ENCODE peak calls at places on chromosome 11, in eight cellular contexts. T, V, C, E, K, N, X and H are unnamed samples.

GRCh38 chr11:113730887-113731726 is 25.0 kb upstream of the TMPRSS5 start:
- DNase-seq in V (peak), K (peak), T (peak), E (peak), X (no peak), N (no peak), C (peak), H (no peak)

GRCh38 chr11:8786933-8787332 is 104.3 kb downstream of the RPL27A start:
- DNase-seq in T (no peak), E (no peak), X (no peak), V (no peak), K (no peak), N (no peak), C (no peak), H (no peak)

GRCh38 chr11:71488086-71488967 is 35.3 kb downstream of the NADSYN1 start:
- DNase-seq in T (peak), X (no peak), N (no peak), C (no peak), K (peak), E (no peak), V (no peak), H (peak)

GRCh38 chr11:48169706-48170105 is 46.9 kb upstream of the OR4B1 start:
- DNase-seq in V (no peak), N (no peak), T (peak), K (peak), C (no peak), E (no peak), X (no peak), H (no peak)

GRCh38 chr11:58465690-58466089 is 23.7 kb upstream of the OR5B12 start:
- DNase-seq in N (no peak), V (no peak), E (no peak), T (no peak), X (no peak), C (no peak), K (no peak), H (no peak)

GRCh38 chr11:10906521-10906920 is 48.7 kb upstream of the ZBED5 start:
- DNase-seq in N (no peak), X (no peak), T (peak), V (no peak), C (no peak), E (no peak), K (no peak), H (no peak)

GRCh38 chr11:104858882-104859735 is 39.2 kb downstream of the CASP12 start:
- DNase-seq in K (no peak), X (no peak), T (no peak), N (no peak), C (no peak), V (no peak), E (no peak), H (no peak)

GRCh38 chr11:78576549-78577097 is 2.0 kb upstream of the NARS2 start:
- DNase-seq in X (no peak), T (no peak), V (no peak), N (no peak), K (no peak), C (no peak), E (no peak), H (no peak)

GRCh38 chr11:64675417-64676252 is 47.4 kb downstream of the NRXN2 start:
- DNase-seq in E (no peak), X (no peak), K (peak), T (peak), N (peak), V (peak), C (no peak), H (no peak)

GRCh38 chr11:113401718-113402117 is 14.1 kb downstream of the ANKK1 start:
- DNase-seq in K (peak), X (peak), V (peak), C (no peak), E (peak), T (no peak), N (no peak), H (no peak)

GRCh38 chr11:76856571-76856970 is 4.1 kb upstream of the ACER3 start:
- DNase-seq in X (no peak), T (no peak), C (no peak), N (no peak), E (no peak), V (no peak), K (no peak), H (no peak)

GRCh38 chr11:381501-382072 is 12.3 kb downstream of the B4GALNT4 start:
- DNase-seq in N (no peak), X (no peak), C (no peak), E (no peak), K (no peak), V (no peak), T (no peak), H (no peak)

GRCh38 chr11:100719362-100719761 is 32.3 kb downstream of the ARHGAP42 start:
- DNase-seq in K (peak), N (no peak), T (no peak), V (no peak), X (no peak), E (no peak), C (peak), H (no peak)

GRCh38 chr11:27681664-27682063 is 18.6 kb downstream of the BDNF start:
- DNase-seq in C (no peak), N (no peak), T (no peak), E (no peak), K (no peak), V (no peak), X (no peak), H (no peak)

GRCh38 chr11:17846852-17847453 is 112.4 kb downstream of the KCNC1 start:
- DNase-seq in X (no peak), K (peak), E (no peak), C (peak), V (no peak), T (peak), N (no peak), H (no peak)

GRCh38 chr11:71301858-71302533 is 49.6 kb upstream of the SHANK2 start:
- DNase-seq in V (no peak), C (no peak), E (no peak), K (no peak), N (no peak), T (no peak), X (peak), H (peak)

GRCh38 chr11:75771646-75772410 is 3.2 kb downstream of the DGAT2 start:
- DNase-seq in X (peak), K (no peak), T (peak), V (peak), E (no peak), C (no peak), N (no peak), H (peak)

GRCh38 chr11:72641900-72642814 is 32.1 kb downstream of the PDE2A start:
- DNase-seq in K (no peak), T (no peak), X (peak), C (peak), V (no peak), E (no peak), N (no peak), H (no peak)

GRCh38 chr11:62573006-62573591 is 592 bp downstream of the EEF1G start:
- DNase-seq in E (no peak), K (no peak), T (no peak), N (no peak), X (peak), V (no peak), C (peak), H (no peak)

GRCh38 chr11:37770145-37770544 is 1172.1 kb upstream of the RAG2 start:
- DNase-seq in N (no peak), K (no peak), X (no peak), T (no peak), C (no peak), V (no peak), E (no peak), H (no peak)

GRCh38 chr11:34789196-34789834 is 126.9 kb downstream of the APIP start:
- DNase-seq in E (no peak), N (no peak), T (no peak), V (no peak), X (no peak), K (no peak), C (no peak), H (no peak)

GRCh38 chr11:123450593-123450992 is 20.5 kb downstream of the GRAMD1B start:
- DNase-seq in V (no peak), X (no peak), C (no peak), T (no peak), N (no peak), K (peak), E (no peak), H (no peak)

GRCh38 chr11:24963879-24964278 is 467.0 kb downstream of the LUZP2 start:
- DNase-seq in V (no peak), K (no peak), E (no peak), C (no peak), T (no peak), X (no peak), N (no peak), H (no peak)

GRCh38 chr11:24965780-24966179 is 468.9 kb downstream of the LUZP2 start:
- DNase-seq in C (no peak), N (no peak), X (no peak), T (no peak), E (no peak), K (no peak), V (no peak), H (no peak)
- TF ChIP-seq CTCF in C (no peak), N (no peak), X (no peak), T (no peak), E (no peak), K (no peak), V (no peak), H (no peak)

GRCh38 chr11:4493480-4493818 is 11.0 kb downstream of the OR52K1 start:
- DNase-seq in T (no peak), V (no peak), C (no peak), N (no peak), E (no peak), K (no peak), X (no peak), H (no peak)
- TF ChIP-seq CTCF in T (no peak), V (no peak), C (no peak), N (no peak), E (no peak), K (no peak), X (no peak), H (peak)

GRCh38 chr11:59669611-59670009 is 773 bp upstream of the PATL1 start:
- DNase-seq in V (no peak), E (no peak), C (no peak), T (peak), X (no peak), N (no peak), K (peak), H (no peak)

GRCh38 chr11:59666969-59667368 is 1.9 kb downstream of the PATL1 start:
- DNase-seq in V (no peak), N (no peak), K (no peak), T (no peak), E (no peak), C (no peak), X (no peak), H (no peak)

GRCh38 chr11:59668950-59669610 is at the start of gene PATL1:
- DNase-seq in E (peak), T (peak), N (peak), V (peak), K (peak), X (peak), C (peak), H (peak)

GRCh38 chr11:59667812-59668187 is 1.0 kb downstream of the PATL1 start:
- DNase-seq in K (no peak), T (no peak), X (no peak), V (no peak), E (no peak), C (peak), N (no peak), H (no peak)

GRCh38 chr11:59668188-59668949 is 468 bp downstream of the PATL1 start:
- DNase-seq in K (peak), C (peak), X (peak), E (no peak), T (peak), N (peak), V (no peak), H (no peak)
- TF ChIP-seq CTCF in K (peak), C (peak), X (peak), E (no peak), T (peak), N (no peak), V (no peak), H (peak)

GRCh38 chr11:132681971-132682370 is 850.3 kb downstream of the OPCML start:
- DNase-seq in K (no peak), C (no peak), X (no peak), T (no peak), V (no peak), N (no peak), E (no peak), H (no peak)

GRCh38 chr11:132685174-132685611 is 847.1 kb downstream of the OPCML start:
- DNase-seq in E (no peak), N (no peak), T (peak), V (peak), X (no peak), C (no peak), K (no peak), H (no peak)

GRCh38 chr11:132683602-132684001 is 848.7 kb downstream of the OPCML start:
- DNase-seq in T (peak), X (no peak), N (no peak), K (no peak), V (no peak), E (no peak), C (no peak), H (no peak)

DNA sequence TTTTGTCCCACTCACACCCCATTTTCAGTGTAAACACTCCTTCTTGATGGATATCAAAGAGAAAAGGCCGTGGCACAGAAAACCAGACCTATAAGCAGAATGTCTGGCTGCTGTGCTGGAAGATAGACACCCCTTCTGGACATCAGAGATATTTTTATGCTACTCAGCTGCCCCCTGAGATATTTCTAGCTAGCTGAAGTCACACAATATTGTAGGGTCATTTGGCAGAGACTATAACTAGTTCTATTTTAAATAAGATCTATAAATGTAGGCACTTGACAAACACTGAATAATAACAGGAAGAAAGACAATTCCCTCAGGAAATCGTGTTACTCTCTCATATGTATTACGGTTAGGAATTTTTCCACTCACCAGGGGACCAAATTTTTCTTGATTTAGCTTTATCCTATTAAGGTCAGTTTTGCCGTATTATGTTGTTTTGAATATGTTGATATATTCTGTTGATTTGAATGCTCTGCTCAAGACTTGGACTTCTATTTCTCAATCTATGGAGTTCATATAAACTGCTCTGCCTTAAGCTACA is 845.4 kb downstream of the OPCML start:
- DNase-seq in C (no peak), X (no peak), K (peak), E (no peak), V (no peak), T (peak), N (no peak), H (no peak)
- TF ChIP-seq CTCF in C (no peak), X (no peak), K (no peak), E (no peak), V (no peak), T (no peak), N (no peak), H (peak)

GRCh38 chr11:102932678-102933077 is 22.9 kb downstream of the MMP13 start:
- DNase-seq in K (no peak), V (no peak), C (no peak), X (no peak), E (no peak), N (no peak), T (no peak), H (no peak)

GRCh38 chr11:102933627-102934026 is 21.9 kb downstream of the MMP13 start:
- DNase-seq in T (no peak), E (no peak), C (no peak), K (no peak), N (no peak), V (no peak), X (no peak), H (no peak)

GRCh38 chr11:102936864-102937509 is 18.5 kb downstream of the MMP13 start:
- DNase-seq in V (no peak), C (no peak), E (no peak), N (no peak), K (no peak), T (no peak), X (no peak), H (no peak)

GRCh38 chr11:102934735-102935134 is 20.8 kb downstream of the MMP13 start:
- DNase-seq in X (no peak), V (no peak), N (no peak), C (no peak), T (no peak), K (no peak), E (no peak), H (no peak)

GRCh38 chr11:102935514-102935913 is 20.0 kb downstream of the MMP13 start:
- DNase-seq in C (no peak), E (no peak), X (no peak), T (no peak), N (no peak), V (no peak), K (no peak), H (no peak)
- TF ChIP-seq CTCF in C (peak), E (no peak), X (no peak), T (peak), N (no peak), V (peak), K (no peak), H (no peak)

GRCh38 chr11:102268083-102268984 is 49.0 kb upstream of the BIRC3 start:
- DNase-seq in X (peak), N (peak), E (peak), K (peak), V (no peak), C (peak), T (peak), H (no peak)
- TF ChIP-seq CTCF in X (peak), N (peak), E (peak), K (peak), V (no peak), C (peak), T (peak), H (peak)

GRCh38 chr11:120136356-120136755 is 1.6 kb downstream of the TRIM29 start:
- DNase-seq in K (peak), T (no peak), X (peak), E (no peak), V (no peak), C (no peak), N (no peak), H (no peak)

GRCh38 chr11:120137187-120137610 is 714 bp downstream of the TRIM29 start:
- DNase-seq in K (peak), V (no peak), T (no peak), N (no peak), E (no peak), C (no peak), X (peak), H (no peak)

GRCh38 chr11:120139316-120140069 is 1.6 kb upstream of the TRIM29 start:
- DNase-seq in N (no peak), T (no peak), C (no peak), K (no peak), V (no peak), E (no peak), X (no peak), H (peak)

GRCh38 chr11:120135838-120136237 is 2.1 kb downstream of the TRIM29 start:
- DNase-seq in X (peak), E (no peak), T (no peak), N (peak), C (no peak), K (no peak), V (no peak), H (no peak)

GRCh38 chr11:120137611-120138521 is at the start of gene TRIM29:
- DNase-seq in N (peak), T (no peak), E (no peak), V (no peak), K (peak), C (no peak), X (peak), H (peak)
- TF ChIP-seq CTCF in N (no peak), T (no peak), E (no peak), V (no peak), K (no peak), C (no peak), X (no peak), H (no peak)